ENCODE peak calls at places on chromosomes 3 and 15, in six cellular contexts. U is transverse colon, X is H1, S is breast epithelium, L is stomach, D is HL-60. V is an unnamed sample.

GRCh38 chr15:35693887-35694286 is 147.9 kb upstream of the DPH6 start:
- DNase-seq in X (no peak), U (no peak), S (no peak), L (no peak), D (no peak), V (no peak)

GRCh38 chr3:89946863-89947262 is 839.4 kb downstream of the EPHA3 start:
- DNase-seq in L (no peak), S (no peak), D (no peak), U (peak), X (no peak), V (no peak)

GRCh38 chr3:141796436-141797166 is 33.4 kb downstream of the GRK7 start:
- DNase-seq in L (no peak), S (no peak), X (no peak), D (peak), U (peak), V (no peak)

GRCh38 chr3:165343185-165343584 is 147.0 kb upstream of the SLITRK3 start:
- DNase-seq in S (no peak), D (no peak), L (no peak), X (no peak), U (no peak), V (no peak)

GRCh38 chr3:63909431-63909830 is 2.8 kb downstream of the SCAANT1 start:
- DNase-seq in U (no peak), X (no peak), L (no peak), S (no peak), D (no peak), V (no peak)

GRCh38 chr15:58287891-58288290 is 143.9 kb upstream of the LIPC start:
- DNase-seq in D (no peak), X (no peak), S (no peak), L (no peak), U (no peak), V (no peak)

GRCh38 chr3:112097378-112097777 is 11.2 kb downstream of the C3orf52 start:
- DNase-seq in U (peak), L (peak), D (no peak), X (no peak), S (no peak), V (no peak)

GRCh38 chr3:16460886-16461285 is 52.6 kb downstream of the RFTN1 start:
- DNase-seq in L (no peak), D (no peak), S (no peak), U (no peak), X (no peak), V (no peak)

GRCh38 chr3:39801216-39801615 is 8.2 kb upstream of the MYRIP start:
- DNase-seq in S (no peak), U (no peak), X (no peak), L (no peak), D (no peak), V (no peak)

GRCh38 chr15:32956006-32956405 is 238.2 kb downstream of the GREM1 start:
- DNase-seq in L (no peak), U (no peak), D (no peak), S (no peak), X (no peak), V (no peak)

GRCh38 chr3:132652640-132653270 is 6.9 kb downstream of the ACAD11 start:
- DNase-seq in L (no peak), S (no peak), X (no peak), D (no peak), U (no peak), V (no peak)

GRCh38 chr15:91515188-91515754 is 338.2 kb upstream of the SLCO3A1 start:
- DNase-seq in S (no peak), D (peak), U (no peak), L (no peak), X (no peak), V (no peak)

GRCh38 chr15:29887719-29888118 is 65.5 kb upstream of the TJP1 start:
- DNase-seq in S (no peak), D (no peak), L (no peak), U (no peak), X (no peak), V (no peak)

GRCh38 chr3:117874028-117874765 is 1160.4 kb downstream of the IGSF11 start:
- DNase-seq in S (no peak), D (no peak), X (no peak), L (no peak), U (no peak), V (no peak)

GRCh38 chr15:89836255-89837133 is 21.8 kb upstream of the ANPEP start:
- DNase-seq in D (no peak), L (no peak), X (no peak), S (no peak), U (no peak), V (no peak)

GRCh38 chr3:136949146-136949545 is 8.6 kb upstream of the IL20RB start:
- DNase-seq in D (no peak), S (no peak), X (no peak), L (no peak), U (no peak), V (no peak)

GRCh38 chr15:34318277-34319079 is 19.1 kb downstream of the SLC12A6 start:
- DNase-seq in S (peak), D (peak), L (peak), X (peak), U (peak), V (no peak)

GRCh38 chr3:61518590-61518989 is 42.8 kb upstream of the PTPRG start:
- DNase-seq in L (no peak), U (no peak), D (no peak), X (no peak), S (no peak), V (no peak)

GRCh38 chr15:95129589-95129988 is 898.2 kb downstream of the MCTP2 start:
- DNase-seq in X (no peak), D (no peak), S (no peak), L (no peak), U (peak), V (no peak)

GRCh38 chr3:169250000-169250399 is 413.5 kb downstream of the MECOM start:
- DNase-seq in U (no peak), D (no peak), L (no peak), S (no peak), X (no peak), V (no peak)

GRCh38 chr15:43434436-43434835 is 58.5 kb downstream of the TP53BP1 start:
- DNase-seq in U (no peak), S (no peak), D (no peak), X (no peak), L (no peak), V (no peak)

GRCh38 chr15:99467861-99468460 is 97.8 kb upstream of the MEF2A start:
- DNase-seq in X (no peak), U (no peak), L (no peak), S (no peak), D (no peak), V (no peak)

GRCh38 chr3:42369304-42369703 is 41.1 kb downstream of the LYZL4 start:
- DNase-seq in D (peak), L (peak), U (peak), S (no peak), X (no peak), V (no peak)

GRCh38 chr15:57017024-57017423 is 98.6 kb downstream of the TCF12 start:
- DNase-seq in U (no peak), D (peak), X (no peak), S (no peak), L (no peak), V (no peak)

GRCh38 chr15:77186518-77187095 is 115.7 kb upstream of the TSPAN3 start:
- DNase-seq in X (no peak), U (no peak), L (no peak), S (no peak), D (no peak), V (no peak)

GRCh38 chr3:38763569-38763968 is 52.4 kb downstream of the SCN10A start:
- DNase-seq in U (no peak), S (no peak), X (no peak), D (no peak), L (no peak), V (no peak)

GRCh38 chr3:56369914-56370313 is 98.4 kb downstream of the ERC2 start:
- DNase-seq in U (no peak), X (no peak), D (no peak), L (no peak), S (no peak), V (no peak)

GRCh38 chr3:126554560-126555525 is 3.9 kb downstream of the C3orf22 start:
- DNase-seq in X (peak), S (no peak), L (peak), U (peak), D (no peak), V (peak)

DNA sequence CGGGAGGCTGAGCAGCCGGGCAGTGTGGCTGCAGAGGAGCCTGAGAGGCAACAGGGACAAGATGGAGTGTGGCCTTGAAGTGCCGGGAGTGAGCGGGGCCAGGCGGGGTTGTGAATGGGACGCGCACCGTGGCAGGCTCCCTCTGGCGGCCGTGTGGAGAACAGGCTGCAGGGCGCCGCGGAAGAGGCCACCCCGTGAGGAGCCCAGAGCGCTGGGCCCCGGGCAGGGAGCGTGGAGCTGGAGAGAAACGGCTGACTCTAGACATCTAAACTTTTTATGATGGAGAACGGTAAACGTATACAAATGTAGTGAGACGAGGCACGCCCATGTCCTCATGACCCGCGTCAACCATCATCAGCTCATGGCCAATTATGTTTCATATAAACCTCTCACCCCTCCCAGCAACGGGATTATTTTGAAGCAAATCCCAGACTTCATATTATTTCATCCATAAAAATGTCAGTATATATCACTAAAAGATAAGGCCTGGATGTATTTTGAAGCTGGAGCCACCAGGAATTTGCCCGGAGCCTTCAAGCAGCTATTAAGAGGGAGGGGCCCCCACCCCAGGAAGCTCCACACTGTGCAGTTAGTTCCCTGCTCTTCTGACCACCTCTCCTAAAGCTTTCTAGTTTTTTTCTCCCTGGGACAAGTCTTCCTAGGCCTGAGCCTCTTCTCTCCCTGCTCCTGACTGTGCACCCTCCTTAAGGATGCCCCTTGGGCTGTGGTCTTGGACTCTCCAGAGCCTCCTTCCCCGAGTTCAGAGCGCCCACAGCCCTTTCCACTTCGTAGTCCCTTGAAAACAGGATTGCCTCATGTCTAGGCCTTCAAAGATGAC is 149.4 kb downstream of the SMAD6 start:
- DNase-seq in L (peak), U (peak), S (peak), D (peak), X (peak), V (peak)
- TF ChIP-seq POLR2AphosphoS5 in L (peak), U (no peak), S (peak), D (no peak), X (no peak), V (no peak)

GRCh38 chr3:188827593-188827992 is 344.2 kb upstream of the TPRG1 start:
- DNase-seq in S (no peak), D (no peak), X (no peak), L (no peak), U (no peak), V (no peak)

GRCh38 chr3:188829577-188829976 is 342.2 kb upstream of the TPRG1 start:
- DNase-seq in D (no peak), S (no peak), X (no peak), U (no peak), L (no peak), V (no peak)

GRCh38 chr3:188832961-188833615 is 338.7 kb upstream of the TPRG1 start:
- DNase-seq in U (no peak), L (no peak), X (no peak), S (no peak), D (no peak), V (no peak)

GRCh38 chr3:188832146-188832545 is 339.6 kb upstream of the TPRG1 start:
- DNase-seq in D (no peak), X (no peak), S (no peak), L (no peak), U (no peak), V (no peak)

DNA sequence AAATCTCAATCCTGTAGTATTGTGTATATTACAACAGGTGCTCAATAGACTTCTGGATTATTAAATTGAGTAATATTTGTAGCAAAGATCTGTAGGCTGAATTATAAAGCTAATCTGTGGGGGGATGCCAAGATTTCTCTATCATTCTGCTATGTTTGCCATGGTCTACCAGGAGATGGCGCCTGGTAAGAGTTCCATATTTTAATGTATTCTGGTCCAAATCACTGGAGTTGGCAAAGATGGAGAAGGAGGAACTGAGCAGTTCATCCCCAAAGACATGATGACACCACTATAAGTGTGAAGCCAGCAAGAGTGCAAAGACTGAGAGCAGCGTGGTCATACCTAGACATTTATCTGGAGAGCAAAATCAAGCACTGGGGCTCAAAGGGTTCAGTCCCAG is 340.8 kb upstream of the TPRG1 start:
- DNase-seq in U (no peak), L (no peak), S (no peak), X (no peak), D (peak), V (no peak)
- TF ChIP-seq CTCF in U (no peak), L (no peak), S (no peak), X (peak), D (peak), V (no peak)

GRCh38 chr3:157119369-157119951 is 40.5 kb downstream of the CCNL1 start:
- DNase-seq in X (no peak), S (no peak), U (peak), D (no peak), L (no peak), V (no peak)

GRCh38 chr3:157123621-157124020 is 36.3 kb downstream of the CCNL1 start:
- DNase-seq in D (no peak), X (no peak), S (no peak), U (no peak), L (no peak), V (no peak)

GRCh38 chr3:157120071-157120892 is 39.7 kb downstream of the CCNL1 start:
- DNase-seq in D (no peak), S (no peak), L (peak), X (no peak), U (peak), V (no peak)

GRCh38 chr3:157121522-157121921 is 38.4 kb downstream of the CCNL1 start:
- DNase-seq in S (no peak), L (no peak), U (no peak), D (no peak), X (no peak), V (no peak)

GRCh38 chr3:157122116-157122515 is 37.8 kb downstream of the CCNL1 start:
- DNase-seq in X (no peak), D (no peak), S (no peak), U (no peak), L (no peak), V (no peak)
- TF ChIP-seq POLR2AphosphoS5 in X (no peak), D (no peak), S (no peak), U (no peak), L (no peak), V (no peak)

GRCh38 chr3:183160616-183161015 is 1.9 kb downstream of the LAMP3 start:
- DNase-seq in L (no peak), D (no peak), U (no peak), S (no peak), X (no peak), V (no peak)

GRCh38 chr3:183158113-183158512 is 4.4 kb downstream of the LAMP3 start:
- DNase-seq in X (no peak), L (no peak), U (no peak), S (no peak), D (no peak), V (no peak)

GRCh38 chr3:183161552-183162345 is 785 bp downstream of the LAMP3 start:
- DNase-seq in X (peak), U (no peak), L (no peak), S (no peak), D (peak), V (no peak)

GRCh38 chr3:183158552-183159006 is 4.0 kb downstream of the LAMP3 start:
- DNase-seq in D (no peak), L (no peak), U (no peak), X (no peak), S (no peak), V (no peak)

GRCh38 chr3:183159319-183159718 is 3.2 kb downstream of the LAMP3 start:
- DNase-seq in S (no peak), D (peak), L (no peak), X (no peak), U (no peak), V (no peak)
- TF ChIP-seq CTCF in S (no peak), D (peak), L (no peak), X (peak), U (no peak), V (no peak)

GRCh38 chr3:58356054-58356453 is 23.4 kb downstream of the PXK start:
- DNase-seq in U (peak), D (peak), L (no peak), S (no peak), X (no peak), V (no peak)

GRCh38 chr3:58352624-58353023 is 19.9 kb downstream of the PXK start:
- DNase-seq in X (no peak), L (no peak), U (no peak), D (no peak), S (no peak), V (no peak)

GRCh38 chr3:58351920-58352319 is 19.2 kb downstream of the PXK start:
- DNase-seq in S (no peak), L (no peak), X (no peak), U (no peak), D (peak), V (no peak)

GRCh38 chr3:58355174-58355573 is 22.5 kb downstream of the PXK start:
- DNase-seq in D (peak), S (no peak), U (no peak), X (no peak), L (no peak), V (no peak)

DNA sequence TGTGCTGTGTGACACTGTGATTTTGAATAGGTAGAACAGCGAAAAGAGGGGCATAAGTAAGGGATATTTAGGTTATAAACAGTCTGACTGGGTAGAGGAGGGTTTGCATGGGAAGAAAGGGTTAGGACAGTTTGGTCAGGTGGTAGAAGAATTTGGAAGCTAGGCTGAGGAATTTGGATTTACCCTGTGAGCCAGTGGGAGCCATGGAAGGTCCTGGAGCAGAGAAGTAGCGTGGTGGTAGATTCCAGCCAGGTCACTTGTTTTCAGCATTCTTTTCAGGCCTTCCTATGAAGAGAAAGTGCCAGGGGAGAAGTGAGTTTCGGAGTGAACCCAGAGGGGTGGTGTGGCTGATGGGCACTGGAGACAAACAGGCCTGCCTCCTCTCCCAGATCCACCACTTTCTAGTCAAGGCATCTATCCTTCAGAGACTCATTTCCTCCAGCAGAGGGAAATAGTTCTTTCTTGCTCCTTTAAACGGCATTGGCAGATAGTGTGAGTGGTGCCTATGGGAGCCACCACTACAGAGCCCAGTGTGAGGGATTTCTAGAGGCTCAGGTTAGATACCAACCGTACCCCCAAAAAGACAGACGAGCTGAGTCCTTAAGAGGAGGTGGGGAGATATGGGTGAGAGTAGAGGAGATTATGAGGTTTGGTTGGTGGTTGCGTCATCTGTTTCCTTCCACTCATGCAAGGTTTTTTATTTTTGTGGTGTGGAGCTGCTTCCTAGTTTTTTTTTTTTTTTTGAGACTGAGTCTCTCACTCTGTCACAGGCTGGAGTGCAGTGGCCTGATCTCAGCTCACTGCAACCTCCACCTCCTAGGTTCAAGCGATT is 21.2 kb downstream of the PXK start:
- DNase-seq in U (no peak), D (peak), X (no peak), L (no peak), S (no peak), V (no peak)
- TF ChIP-seq POLR2AphosphoS5 in U (no peak), D (peak), X (no peak), L (no peak), S (no peak), V (no peak)

DNA sequence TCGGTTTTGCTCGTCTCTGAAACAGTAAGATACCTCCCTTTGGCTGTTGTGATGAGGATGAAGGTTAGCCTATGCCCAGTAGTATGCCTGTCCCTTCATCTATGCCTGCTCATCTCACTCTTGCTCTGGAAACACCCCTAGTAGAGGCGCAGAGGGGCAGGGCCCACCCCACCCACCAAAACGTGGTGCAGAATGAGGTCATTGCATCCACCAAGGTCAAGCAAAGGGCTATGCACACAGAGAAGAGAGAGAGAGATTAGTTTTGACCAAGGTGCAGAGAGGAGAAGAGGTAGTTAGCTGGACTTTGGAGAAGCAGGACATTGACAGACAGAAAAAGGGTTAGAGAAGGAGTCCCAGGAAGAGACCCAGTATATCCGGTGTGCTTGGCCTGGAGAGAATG is 119.9 kb downstream of the CORO2B start:
- DNase-seq in U (no peak), D (no peak), L (no peak), S (no peak), X (no peak), V (no peak)
- TF ChIP-seq CTCF in U (no peak), D (no peak), L (no peak), S (no peak), X (no peak), V (no peak)

GRCh38 chr3:185282696-185283373 is 29.0 kb upstream of the EHHADH start:
- DNase-seq in S (peak), U (peak), X (peak), D (peak), L (peak), V (peak)
- TF ChIP-seq POLR2AphosphoS5 in S (peak), U (peak), X (peak), D (peak), L (peak), V (peak)